ENCODE peak calls at places on chromosomes 12 and 14, in six cellular contexts. W is immature natural killer cell; Q is naive thymus-derived CD8-positive, alpha-beta T cell; V is ELR; S is hepatic stellate cell; X is HEK293T. G is an unnamed sample.
A peak's percentile ranks its signal among the peaks of the same experiment; 100 is the strongest.

GRCh38 chr12:89663577-89664357 is 44.9 kb downstream of the ATP2B1 start:
- DNase-seq in W (no peak), Q (no peak), V (peak; percentile 63), S (peak; percentile 11), X (no peak), G (no peak)

GRCh38 chr12:122184522-122184921 is 1.6 kb downstream of the LRRC43 start:
- DNase-seq in W (peak; percentile 81), Q (no peak), V (no peak), S (no peak), X (no peak), G (no peak)

GRCh38 chr12:115946092-115946491 is 331.4 kb downstream of the MED13L start:
- DNase-seq in W (no peak), Q (no peak), V (no peak), S (no peak), X (no peak), G (no peak)

GRCh38 chr12:67355428-67356385 is 86.5 kb downstream of the CAND1 start:
- DNase-seq in W (peak; percentile 31), Q (peak; percentile 63), V (peak; percentile 75), S (no peak), X (peak; percentile 39), G (peak; percentile 33)

GRCh38 chr12:18368594-18368993 is 107.3 kb downstream of the PIK3C2G start:
- DNase-seq in W (no peak), Q (no peak), V (no peak), S (no peak), X (no peak), G (no peak)

GRCh38 chr12:88375301-88375959 is 204.8 kb downstream of the KITLG start:
- DNase-seq in W (no peak), Q (no peak), V (no peak), S (no peak), X (no peak), G (no peak)

GRCh38 chr12:72872986-72873385 is 600.8 kb downstream of the TRHDE start:
- DNase-seq in W (no peak), Q (no peak), V (no peak), S (no peak), X (no peak), G (no peak)

GRCh38 chr14:100012478-100012925 is 52.7 kb upstream of the EVL start:
- DNase-seq in W (no peak), Q (no peak), V (no peak), S (no peak), X (no peak), G (peak; percentile 24)

GRCh38 chr12:20125259-20125919 is 242.9 kb upstream of the PDE3A start:
- DNase-seq in W (no peak), Q (no peak), V (no peak), S (no peak), X (no peak), G (no peak)

GRCh38 chr14:106308839-106309389 is 782.5 kb downstream of the TMEM121 start:
- DNase-seq in W (peak; percentile 64), Q (peak; percentile 78), V (peak; percentile 32), S (no peak), X (no peak), G (no peak)

GRCh38 chr12:214005-214736 is at the start of gene SLC6A12:
- DNase-seq in W (no peak), Q (peak; percentile 45), V (peak; percentile 17), S (no peak), X (no peak), G (no peak)

GRCh38 chr12:1881936-1882335 is 36.5 kb downstream of the CACNA2D4 start:
- DNase-seq in W (no peak), Q (no peak), V (no peak), S (no peak), X (no peak), G (peak; percentile 0)

GRCh38 chr12:43842259-43842658 is 6.4 kb downstream of the TMEM117 start:
- DNase-seq in W (no peak), Q (no peak), V (no peak), S (no peak), X (no peak), G (no peak)

GRCh38 chr14:73850940-73851339 is 691 bp upstream of the PTGR2 start:
- DNase-seq in W (no peak), Q (no peak), V (peak; percentile 54), S (no peak), X (no peak), G (no peak)

GRCh38 chr14:54854181-54854580 is 48.4 kb downstream of the GCH1 start:
- DNase-seq in W (no peak), Q (no peak), V (no peak), S (no peak), X (no peak), G (no peak)

GRCh38 chr14:53531730-53532129 is 378.6 kb upstream of the DDHD1 start:
- DNase-seq in W (no peak), Q (no peak), V (no peak), S (no peak), X (no peak), G (no peak)

GRCh38 chr14:61111145-61112130 is 130.4 kb downstream of the SLC38A6 start:
- DNase-seq in W (no peak), Q (no peak), V (no peak), S (no peak), X (no peak), G (no peak)

GRCh38 chr14:51807355-51807754 is 53.1 kb upstream of the GNG2 start:
- DNase-seq in W (no peak), Q (no peak), V (peak; percentile 15), S (peak; percentile 35), X (no peak), G (peak; percentile 47)

GRCh38 chr12:104419717-104420116 is 37.0 kb upstream of the CHST11 start:
- DNase-seq in W (no peak), Q (no peak), V (no peak), S (no peak), X (no peak), G (no peak)

GRCh38 chr12:54154708-54155316 is 34.0 kb downstream of the SMUG1 start:
- DNase-seq in W (no peak), Q (no peak), V (no peak), S (no peak), X (no peak), G (no peak)

GRCh38 chr12:115697341-115697740 is 580.2 kb downstream of the MED13L start:
- DNase-seq in W (no peak), Q (no peak), V (no peak), S (no peak), X (no peak), G (no peak)

GRCh38 chr14:73613046-73613383 is 698 bp downstream of the ACOT6 start:
- DNase-seq in W (no peak), Q (no peak), V (no peak), S (no peak), X (no peak), G (no peak)

GRCh38 chr12:40039598-40039997 is 66.3 kb downstream of the SLC2A13 start:
- DNase-seq in W (no peak), Q (no peak), V (no peak), S (no peak), X (no peak), G (no peak)

GRCh38 chr12:125330645-125331341 is 265.6 kb downstream of the AACS start:
- DNase-seq in W (peak; percentile 3), Q (no peak), V (peak; percentile 36), S (peak; percentile 67), X (peak; percentile 85), G (peak; percentile 79)

GRCh38 chr12:11545438-11546330 is 103.8 kb upstream of the ETV6 start:
- DNase-seq in W (peak; percentile 32), Q (peak; percentile 85), V (peak; percentile 18), S (no peak), X (no peak), G (no peak)

GRCh38 chr12:73390256-73390655 is 1118.1 kb downstream of the TRHDE start:
- DNase-seq in W (no peak), Q (no peak), V (no peak), S (no peak), X (no peak), G (no peak)

GRCh38 chr12:27382924-27383323 is 50.3 kb downstream of the BMAL2 start:
- DNase-seq in W (no peak), Q (no peak), V (no peak), S (no peak), X (no peak), G (no peak)